ENCODE peak calls at places on chromosomes 3 and 15, in nine cellular contexts. K is lung microvascular endothelial cell; F is mesothelial cell of epicardium; Y is iPS DF 19.7; O is DMS53; D is ovary; X is M059J; Q is amniotic epithelial cell; G is activated effector memory CD4-positive, alpha-beta T cell treated with anti-CD3 and anti-CD28 coated beads, Interleukin-2, amount 50 U/mL, for 16 hours. R is an unnamed sample.

GRCh38 chr15:80090879-80091503 is 31.5 kb downstream of the ZFAND6 start:
- DNase-seq in F (no peak), Y (no peak), G (no peak), D (no peak), Q (peak), K (peak), O (peak), X (no peak), R (no peak)

GRCh38 chr3:182533394-182533793 is 259.9 kb upstream of the ATP11B start:
- DNase-seq in X (peak), O (peak), Q (no peak), Y (no peak), F (no peak), G (no peak), K (no peak), D (no peak), R (no peak)

GRCh38 chr15:61943992-61944391 is 116.3 kb downstream of the VPS13C start:
- DNase-seq in O (no peak), G (no peak), K (no peak), X (no peak), Q (no peak), Y (no peak), F (no peak), D (no peak), R (no peak)

GRCh38 chr3:37594873-37595783 is 266.6 kb upstream of the CTDSPL start:
- DNase-seq in K (no peak), Q (no peak), O (peak), X (no peak), D (no peak), Y (no peak), G (no peak), F (no peak), R (no peak)

GRCh38 chr15:90665288-90666134 is 51.6 kb upstream of the BLM start:
- DNase-seq in Q (peak), O (peak), F (no peak), K (peak), Y (no peak), G (peak), X (peak), D (peak), R (peak)

GRCh38 chr3:70974752-70975151 is 608.8 kb downstream of the FOXP1 start:
- DNase-seq in Y (no peak), F (no peak), X (no peak), O (no peak), K (no peak), D (no peak), Q (no peak), G (no peak), R (no peak)

GRCh38 chr15:74901612-74902063 is 5.0 kb downstream of the FAM219B start:
- DNase-seq in G (peak), Y (no peak), K (peak), D (peak), F (peak), X (peak), Q (peak), O (peak), R (peak)

GRCh38 chr15:64693134-64693533 is 82.3 kb downstream of the RBPMS2 start:
- DNase-seq in D (no peak), G (no peak), F (no peak), Q (peak), Y (no peak), K (peak), X (peak), O (peak), R (no peak)

R was measured in colonic mucosa.